ENCODE peak calls at places on chromosomes 11 and 22, in four cellular contexts. T is H9, R is H1, W is IMR-90. B is an unnamed sample.

GRCh38 chr22:43853328-43853931 is 8.9 kb downstream of the SULT4A1 start:
- DNase-seq in W (no peak), R (no peak), T (peak), B (no peak)

GRCh38 chr11:60700689-60701508 is 1.5 kb downstream of the MS4A8 start:
- DNase-seq in W (no peak), T (peak), R (no peak), B (peak)

GRCh38 chr22:37190262-37190780 is 2.3 kb upstream of the C1QTNF6 start:
- DNase-seq in W (no peak), R (no peak), T (no peak), B (no peak)

GRCh38 chr11:24131698-24132097 is 365.2 kb upstream of the LUZP2 start:
- DNase-seq in T (no peak), W (no peak), R (no peak), B (no peak)

GRCh38 chr22:24153959-24154358 is 27.3 kb upstream of the SUSD2 start:
- DNase-seq in W (no peak), R (no peak), T (no peak), B (no peak)

GRCh38 chr11:123580557-123581275 is 73.7 kb downstream of the SCN3B start:
- DNase-seq in T (peak), R (peak), W (peak), B (peak)

GRCh38 chr11:18498039-18498438 is 28.7 kb downstream of the TSG101 start:
- DNase-seq in R (no peak), W (no peak), T (no peak), B (no peak)

GRCh38 chr22:43406186-43406790 is 5.5 kb upstream of the MPPED1 start:
- DNase-seq in T (no peak), R (no peak), W (no peak), B (no peak)

GRCh38 chr11:67351275-67352005 is 1.9 kb downstream of the POLD4 start:
- DNase-seq in R (no peak), W (peak), T (peak), B (peak)

GRCh38 chr11:101255036-101255435 is 125.4 kb upstream of the PGR start:
- DNase-seq in R (no peak), W (no peak), T (no peak), B (no peak)

GRCh38 chr11:116330439-116331185 is 442.2 kb downstream of the BUD13 start:
- DNase-seq in T (peak), W (no peak), R (no peak), B (no peak)

GRCh38 chr22:24187731-24188644 is 6.7 kb downstream of the SUSD2 start:
- DNase-seq in T (no peak), R (no peak), W (no peak), B (no peak)

GRCh38 chr22:49660321-49660720 is 167.4 kb downstream of the BRD1 start:
- DNase-seq in W (no peak), R (no peak), T (peak), B (no peak)

GRCh38 chr22:50267591-50268390 is 2.4 kb downstream of the MAPK11 start:
- DNase-seq in R (no peak), T (peak), W (peak), B (no peak)

GRCh38 chr11:89613916-89614315 is 96.2 kb upstream of the TRIM77 start:
- DNase-seq in R (no peak), W (no peak), T (no peak), B (no peak)

GRCh38 chr11:89608234-89608966 is 101.7 kb upstream of the TRIM77 start:
- DNase-seq in T (no peak), W (no peak), R (no peak), B (no peak)

DNA sequence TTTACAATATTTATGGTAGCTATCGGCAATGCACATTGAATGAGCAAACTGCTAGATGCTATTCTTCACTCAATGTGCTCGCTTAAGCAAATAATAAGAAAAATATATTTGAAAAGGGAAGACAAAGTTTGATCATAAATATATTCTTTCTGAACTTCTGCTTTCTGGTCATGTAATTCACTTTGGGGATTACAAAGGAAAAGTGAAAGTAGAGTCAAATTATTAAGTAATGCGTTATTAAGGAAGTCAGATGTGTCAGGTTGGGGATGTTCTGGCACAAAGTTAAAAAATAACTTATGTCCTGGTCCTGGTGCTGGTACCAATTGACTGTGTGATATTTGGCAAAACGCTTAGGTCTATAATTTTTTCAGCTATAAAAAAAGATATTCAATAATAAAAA is 98.0 kb upstream of the TRIM77 start:
- DNase-seq in W (no peak), T (no peak), R (no peak), B (no peak)
- H4K5ac ChIP-seq in W (no peak), T (no peak), R (no peak), B (no peak)

GRCh38 chr11:114295676-114296081 is 520 bp upstream of the NNMT start:
- DNase-seq in T (no peak), R (no peak), W (no peak), B (no peak)

GRCh38 chr11:114298701-114299090 is 2.5 kb downstream of the NNMT start:
- DNase-seq in R (no peak), T (no peak), W (no peak), B (no peak)

GRCh38 chr11:114296979-114297372 is 777 bp downstream of the NNMT start:
- DNase-seq in W (no peak), T (no peak), R (no peak), B (no peak)

GRCh38 chr11:114296190-114296978 is at the start of gene NNMT:
- DNase-seq in W (peak), T (no peak), R (no peak), B (no peak)

DNA sequence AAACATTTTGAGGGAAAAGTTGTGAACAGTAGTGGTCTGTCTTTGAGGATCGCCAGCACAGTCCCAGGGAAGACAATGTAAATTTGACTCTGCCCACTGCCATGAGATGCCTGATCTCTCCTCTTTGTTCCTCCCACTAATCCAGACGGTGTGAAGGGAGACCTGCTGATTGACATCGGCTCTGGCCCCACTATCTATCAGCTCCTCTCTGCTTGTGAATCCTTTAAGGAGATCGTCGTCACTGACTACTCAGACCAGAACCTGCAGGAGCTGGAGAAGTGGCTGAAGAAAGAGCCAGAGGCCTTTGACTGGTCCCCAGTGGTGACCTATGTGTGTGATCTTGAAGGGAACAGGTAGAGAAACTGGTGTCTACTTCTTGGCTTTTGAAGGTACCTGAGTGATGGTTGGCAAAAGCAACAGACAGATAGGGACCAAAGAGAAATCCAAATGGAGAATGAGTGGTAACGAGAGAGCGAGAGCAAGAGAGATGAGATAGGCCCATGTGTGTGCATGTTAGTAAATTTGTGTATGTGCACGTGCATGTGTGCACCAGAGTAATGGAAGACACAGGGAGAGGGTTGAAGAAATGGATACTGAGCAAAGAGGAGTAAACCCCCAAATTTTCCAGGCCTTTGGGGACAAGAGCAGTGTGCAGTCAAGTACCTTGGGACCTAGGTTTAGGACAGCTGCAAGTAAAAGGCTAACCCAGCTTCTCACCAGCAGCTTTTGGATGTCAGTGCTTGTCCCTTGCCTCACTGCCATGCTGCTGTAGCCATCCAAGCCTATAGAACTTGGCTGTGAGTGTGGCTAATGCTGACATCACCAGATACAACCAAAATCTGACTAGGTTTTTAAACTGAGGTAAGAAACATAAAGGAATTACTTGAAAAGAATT is 1.9 kb downstream of the NNMT start:
- DNase-seq in W (no peak), R (no peak), T (no peak), B (peak)
- H2BK120ac ChIP-seq in W (peak), R (no peak), T (no peak), B (no peak)

GRCh38 chr22:26031641-26032040 is 137.6 kb upstream of the SEZ6L start:
- DNase-seq in W (no peak), T (no peak), R (no peak), B (no peak)
- H4K5ac ChIP-seq in W (no peak), T (no peak), R (no peak), B (no peak)

DNA sequence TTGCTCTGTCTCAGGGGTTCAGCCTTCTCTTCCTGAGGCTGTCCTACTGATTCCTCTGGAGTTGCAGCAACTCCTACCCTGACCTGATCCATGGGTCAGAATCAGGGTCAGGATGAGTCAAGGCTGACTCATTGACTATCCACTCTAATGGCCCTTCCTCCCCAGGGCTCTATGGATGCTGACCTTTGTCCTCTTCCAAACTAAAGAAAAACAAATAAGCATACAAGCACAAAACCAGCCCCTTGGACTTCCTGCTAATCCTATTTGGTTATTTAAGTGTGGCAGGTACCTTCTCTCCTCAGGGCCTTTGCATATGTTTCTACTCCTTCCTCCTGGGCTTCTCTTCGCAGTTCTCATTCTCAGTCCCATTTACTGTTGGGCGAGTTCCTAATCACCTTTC is 204.5 kb upstream of the NAV2 start:
- DNase-seq in W (peak), R (no peak), T (no peak), B (peak)
- H2BK120ac ChIP-seq in W (no peak), R (no peak), T (no peak), B (no peak)

GRCh38 chr11:111291764-111292163 is 6.6 kb upstream of the POU2AF3 start:
- DNase-seq in T (no peak), R (no peak), W (no peak), B (no peak)
- H4K5ac ChIP-seq in T (no peak), R (no peak), W (no peak), B (no peak)

GRCh38 chr11:849951-850776 is 7.5 kb downstream of the TSPAN4 start:
- DNase-seq in W (no peak), R (no peak), T (no peak), B (no peak)
- H2BK120ac ChIP-seq in W (no peak), R (no peak), T (no peak), B (no peak)

DNA sequence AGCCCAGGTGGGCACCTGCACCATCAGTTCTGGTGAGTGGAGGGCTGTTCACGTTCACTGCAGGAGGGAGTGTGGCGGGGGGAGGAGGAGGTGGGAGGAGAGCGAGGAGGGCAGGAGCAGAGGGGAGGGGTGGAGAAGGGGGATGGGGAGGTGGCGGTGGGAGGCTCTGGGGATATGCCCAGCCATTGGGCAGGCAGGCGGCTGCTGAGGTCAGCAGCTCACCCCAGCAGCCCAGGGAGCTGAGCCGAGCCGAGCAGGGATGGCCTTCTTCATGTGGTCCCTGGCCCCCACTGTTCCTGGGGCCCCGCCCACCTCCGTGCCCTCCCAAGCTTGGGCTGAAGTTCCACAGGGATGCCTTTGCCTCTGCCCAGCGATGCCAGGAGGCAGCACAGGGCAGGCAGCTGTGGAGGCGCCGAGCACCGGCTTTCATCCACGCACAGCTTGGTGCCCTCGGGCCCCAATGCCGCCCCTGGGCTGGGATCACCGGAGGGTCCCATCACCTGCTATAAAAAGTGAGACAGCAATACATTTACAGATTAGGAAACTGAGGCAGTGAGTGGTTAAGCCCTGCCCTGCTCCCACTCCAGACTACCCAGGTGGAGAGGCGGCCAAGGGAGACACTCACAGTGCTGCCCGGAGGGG is 21.6 kb downstream of the RTN4R start:
- DNase-seq in W (no peak), T (peak), R (no peak), B (peak)
- H4K5ac ChIP-seq in W (no peak), T (no peak), R (no peak), B (no peak)

DNA sequence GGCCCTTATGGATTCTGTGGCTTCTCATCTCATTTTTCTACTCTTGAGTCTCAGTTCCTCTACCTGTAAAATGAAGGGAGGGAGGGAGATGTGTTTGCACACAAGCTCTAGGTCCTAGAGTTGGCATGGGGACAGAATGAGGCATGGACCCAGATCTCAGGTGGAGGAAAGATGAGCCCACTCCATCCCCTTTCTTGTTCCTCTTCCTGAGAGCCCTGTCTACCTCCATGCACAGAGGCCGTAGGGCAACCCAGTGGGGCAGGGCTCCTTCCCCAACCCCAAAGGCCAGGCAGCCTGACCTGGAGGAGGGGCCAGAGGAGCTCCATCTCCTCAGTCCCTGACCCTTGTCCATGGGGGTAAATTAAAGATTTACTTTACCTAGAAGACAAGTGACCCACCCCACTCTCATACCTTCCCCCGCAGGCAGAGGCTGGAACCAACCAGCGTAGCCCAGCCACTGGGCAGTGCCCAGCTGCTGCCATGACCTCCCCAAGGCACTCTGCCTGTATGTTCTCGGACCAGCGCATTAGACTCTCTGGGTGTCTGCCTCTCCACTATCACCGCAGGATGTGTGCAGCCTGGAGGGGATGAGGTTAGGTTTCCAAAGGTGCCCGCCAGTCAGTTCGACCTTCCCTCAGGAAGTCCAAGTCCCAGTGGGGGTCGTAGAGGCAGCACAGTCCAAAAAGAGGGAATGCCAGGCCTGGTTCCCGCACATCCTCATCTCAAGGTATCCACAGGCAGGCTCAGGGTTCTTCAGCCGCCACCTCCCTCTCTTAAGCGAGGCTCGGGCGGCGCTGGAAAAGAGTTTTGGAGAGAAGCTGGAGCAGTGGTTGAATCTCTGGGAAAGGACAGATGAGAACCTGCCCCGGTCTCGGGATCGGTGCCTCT is 3.0 kb downstream of the SMTN start:
- DNase-seq in T (no peak), W (no peak), R (no peak), B (no peak)
- H2BK120ac ChIP-seq in T (peak), W (peak), R (no peak), B (no peak)

GRCh38 chr11:43706631-43707030 is 26.1 kb downstream of the HSD17B12 start:
- DNase-seq in T (no peak), R (no peak), W (no peak), B (no peak)
- H4K5ac ChIP-seq in T (no peak), R (no peak), W (no peak), B (no peak)

DNA sequence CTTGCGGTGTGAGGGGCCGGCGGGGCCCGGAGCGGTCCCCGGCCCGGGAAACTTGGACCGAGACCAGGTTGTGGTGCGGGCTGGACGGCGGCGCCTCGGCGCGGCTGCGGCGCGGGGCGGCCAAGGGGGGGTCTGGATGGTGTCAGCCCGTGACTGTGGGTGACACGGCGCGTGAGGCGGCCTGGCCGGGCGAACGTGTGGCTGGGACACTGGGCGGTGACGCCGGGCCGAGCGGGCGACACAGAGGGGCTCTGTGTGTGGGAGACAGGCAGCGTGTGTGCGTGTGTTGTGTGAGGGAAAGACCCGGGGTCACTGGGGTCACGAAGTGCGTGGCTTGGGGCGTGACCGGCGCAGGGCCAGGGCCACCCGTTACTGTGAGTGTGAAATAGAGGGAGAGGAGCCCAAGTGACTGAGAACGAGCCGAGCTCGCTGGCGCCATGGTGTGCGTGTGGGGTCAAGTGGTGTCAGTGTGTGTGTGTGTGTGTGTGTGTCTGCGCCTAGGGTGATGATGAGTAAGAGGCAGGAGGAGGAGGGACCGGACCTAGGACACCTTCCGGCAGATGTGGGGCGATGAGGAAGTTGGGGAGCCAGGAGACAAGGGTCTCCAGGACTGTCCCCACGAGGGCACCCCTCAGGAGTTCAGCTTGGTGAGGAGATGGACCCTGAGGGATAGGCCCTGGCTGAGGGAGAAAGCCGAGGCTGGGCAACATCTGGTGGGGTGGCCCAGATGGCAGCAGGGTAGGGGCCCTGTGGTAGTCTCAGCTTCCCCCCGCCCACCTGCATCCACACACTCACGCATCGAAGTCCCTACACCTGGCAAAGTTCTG is 817 bp downstream of the RELT start:
- DNase-seq in W (peak), T (no peak), R (no peak), B (peak)
- H2BK120ac ChIP-seq in W (no peak), T (no peak), R (no peak), B (no peak)